ENCODE peak calls at places on chromosome 1, in five cellular contexts. One of them, this sample, is unnamed.

GRCh38 chr1:169339773-169340172 is 27.8 kb downstream of the NME7 start:
- DNase-seq in neural progenitor cell: no peak
- DNase-seq in Panc1: no peak
- DNase-seq in PC-3: no peak
- DNase-seq in heart left ventricle: no peak
- DNase-seq in this sample: no peak

GRCh38 chr1:81617308-81618027 is 183.3 kb upstream of the ADGRL2 start:
- DNase-seq in Panc1: no peak
- DNase-seq in heart left ventricle: no peak
- DNase-seq in PC-3: no peak
- DNase-seq in neural progenitor cell: no peak
- DNase-seq in this sample: no peak

GRCh38 chr1:19456915-19457554 is 28.3 kb downstream of the CAPZB start:
- DNase-seq in PC-3: no peak
- DNase-seq in Panc1: no peak
- DNase-seq in neural progenitor cell: peak; percentile 94
- DNase-seq in heart left ventricle: no peak
- DNase-seq in this sample: no peak

GRCh38 chr1:17617787-17618557 is 78.5 kb downstream of the ARHGEF10L start:
- DNase-seq in PC-3: peak; percentile 23
- DNase-seq in heart left ventricle: peak; percentile 83
- DNase-seq in neural progenitor cell: no peak
- DNase-seq in Panc1: no peak
- DNase-seq in this sample: no peak

GRCh38 chr1:223819730-223820514 is 25.8 kb downstream of the TP53BP2 start:
- DNase-seq in neural progenitor cell: no peak
- DNase-seq in heart left ventricle: no peak
- DNase-seq in PC-3: no peak
- DNase-seq in Panc1: no peak
- DNase-seq in this sample: no peak

GRCh38 chr1:93813076-93813475 is 65.9 kb downstream of the DNTTIP2 start:
- DNase-seq in Panc1: no peak
- DNase-seq in PC-3: peak; percentile 75
- DNase-seq in heart left ventricle: no peak
- DNase-seq in neural progenitor cell: no peak
- DNase-seq in this sample: no peak

GRCh38 chr1:227729881-227730629 is 5.0 kb downstream of the JMJD4 start:
- DNase-seq in PC-3: peak; percentile 84
- DNase-seq in heart left ventricle: peak; percentile 31
- DNase-seq in Panc1: no peak
- DNase-seq in neural progenitor cell: peak; percentile 53
- DNase-seq in this sample: no peak

GRCh38 chr1:93845554-93846150 is 33.4 kb downstream of the DNTTIP2 start:
- DNase-seq in PC-3: peak; percentile 83
- DNase-seq in neural progenitor cell: peak; percentile 37
- DNase-seq in heart left ventricle: no peak
- DNase-seq in Panc1: no peak
- DNase-seq in this sample: peak; percentile 66

GRCh38 chr1:245684111-245684510 is 529.3 kb downstream of the KIF26B start:
- DNase-seq in Panc1: no peak
- DNase-seq in PC-3: no peak
- DNase-seq in neural progenitor cell: no peak
- DNase-seq in heart left ventricle: no peak
- DNase-seq in this sample: no peak

GRCh38 chr1:161989108-161989507 is 34.6 kb downstream of the OLFML2B start:
- DNase-seq in neural progenitor cell: no peak
- DNase-seq in heart left ventricle: no peak
- DNase-seq in Panc1: no peak
- DNase-seq in PC-3: peak; percentile 45
- DNase-seq in this sample: no peak

GRCh38 chr1:227300682-227301081 is 17.6 kb downstream of the CDC42BPA start:
- DNase-seq in heart left ventricle: no peak
- DNase-seq in PC-3: no peak
- DNase-seq in neural progenitor cell: no peak
- DNase-seq in Panc1: no peak
- DNase-seq in this sample: no peak

GRCh38 chr1:211335507-211336157 is 9.0 kb downstream of the TRAF5 start:
- DNase-seq in neural progenitor cell: no peak
- DNase-seq in PC-3: no peak
- DNase-seq in Panc1: no peak
- DNase-seq in heart left ventricle: no peak
- DNase-seq in this sample: no peak

GRCh38 chr1:2134604-2135307 is 59.8 kb downstream of the FAAP20 start:
- DNase-seq in heart left ventricle: no peak
- DNase-seq in PC-3: no peak
- DNase-seq in Panc1: no peak
- DNase-seq in neural progenitor cell: no peak
- DNase-seq in this sample: no peak

GRCh38 chr1:227894306-227894721 is 53.4 kb downstream of the WNT9A start:
- DNase-seq in neural progenitor cell: no peak
- DNase-seq in Panc1: no peak
- DNase-seq in heart left ventricle: peak; percentile 13
- DNase-seq in PC-3: no peak
- DNase-seq in this sample: no peak

GRCh38 chr1:78227705-78228260 is 182.0 kb downstream of the GIPC2 start:
- DNase-seq in PC-3: no peak
- DNase-seq in heart left ventricle: no peak
- DNase-seq in neural progenitor cell: no peak
- DNase-seq in Panc1: no peak
- DNase-seq in this sample: no peak

GRCh38 chr1:202698276-202698675 is 12.0 kb downstream of the SYT2 start:
- DNase-seq in Panc1: no peak
- DNase-seq in heart left ventricle: no peak
- DNase-seq in neural progenitor cell: no peak
- DNase-seq in PC-3: no peak
- DNase-seq in this sample: no peak

GRCh38 chr1:119504831-119505230 is 2.2 kb upstream of the HSD3B1 start:
- DNase-seq in Panc1: no peak
- DNase-seq in neural progenitor cell: no peak
- DNase-seq in PC-3: no peak
- DNase-seq in heart left ventricle: no peak
- DNase-seq in this sample: no peak

GRCh38 chr1:39671793-39672550 is at the start of gene NT5C1A:
- DNase-seq in neural progenitor cell: peak; percentile 71
- DNase-seq in PC-3: no peak
- DNase-seq in Panc1: no peak
- DNase-seq in heart left ventricle: peak; percentile 70
- DNase-seq in this sample: no peak

GRCh38 chr1:223756002-223756775 is 43.9 kb downstream of the CAPN2 start:
- DNase-seq in neural progenitor cell: peak; percentile 12
- DNase-seq in heart left ventricle: no peak
- DNase-seq in Panc1: no peak
- DNase-seq in PC-3: no peak
- DNase-seq in this sample: no peak

DNA sequence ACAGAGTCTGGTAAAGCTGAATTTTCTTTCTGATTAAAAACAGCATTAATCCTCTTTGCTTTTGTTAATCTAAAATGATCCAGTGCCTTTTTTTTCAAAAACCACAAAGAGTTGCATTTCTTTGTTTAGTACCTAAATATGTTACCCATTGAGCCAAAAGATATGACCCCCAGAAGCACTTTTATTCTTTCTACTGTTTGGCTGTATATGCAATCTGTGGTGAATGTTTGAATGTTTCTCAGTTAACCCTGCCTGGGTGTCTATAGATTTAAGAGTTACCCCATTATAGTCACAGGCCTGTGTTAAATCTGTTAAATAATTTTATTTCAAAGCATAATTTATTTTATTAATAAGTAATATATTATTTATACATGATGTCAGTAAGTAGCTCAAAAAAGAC is 394.9 kb downstream of the PTPRC start:
- DNase-seq in Panc1: no peak
- DNase-seq in neural progenitor cell: no peak
- DNase-seq in heart left ventricle: no peak
- DNase-seq in PC-3: no peak
- DNase-seq in this sample: no peak
- TF ChIP-seq CTCF in Panc1: no peak
- TF ChIP-seq CTCF in neural progenitor cell: no peak
- TF ChIP-seq CTCF in heart left ventricle: no peak
- TF ChIP-seq CTCF in PC-3: no peak
- TF ChIP-seq CTCF in this sample: no peak

GRCh38 chr1:31318146-31318545 is 21.3 kb downstream of the ZCCHC17 start:
- DNase-seq in neural progenitor cell: no peak
- DNase-seq in Panc1: no peak
- DNase-seq in heart left ventricle: no peak
- DNase-seq in PC-3: no peak
- DNase-seq in this sample: no peak

GRCh38 chr1:31310131-31310530 is 13.3 kb downstream of the ZCCHC17 start:
- DNase-seq in neural progenitor cell: no peak
- DNase-seq in heart left ventricle: no peak
- DNase-seq in Panc1: no peak
- DNase-seq in PC-3: no peak
- DNase-seq in this sample: no peak

DNA sequence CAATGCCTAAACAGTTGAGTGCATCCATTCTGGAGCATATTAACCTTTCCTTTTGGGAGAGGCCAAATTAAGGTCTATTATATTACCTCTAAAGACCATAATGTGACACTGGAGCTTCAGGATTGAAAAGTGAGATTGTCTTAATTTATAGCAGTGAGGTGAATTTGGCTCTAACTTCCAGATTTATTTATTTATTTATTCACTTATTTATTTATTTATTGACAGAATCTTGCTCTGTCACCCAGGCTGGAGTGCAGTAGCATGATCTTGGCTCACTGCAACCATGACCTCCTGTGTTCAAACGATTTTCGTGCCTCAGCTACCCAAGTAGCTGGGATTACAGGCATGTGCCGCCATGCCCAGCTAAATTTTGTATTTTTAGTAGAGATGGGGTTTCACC is 19.1 kb downstream of the ZCCHC17 start:
- DNase-seq in heart left ventricle: no peak
- DNase-seq in neural progenitor cell: no peak
- DNase-seq in Panc1: no peak
- DNase-seq in PC-3: no peak
- DNase-seq in this sample: no peak
- H3K36me3 ChIP-seq in heart left ventricle: peaks cover 15% of the 10 kb centered on the region
- H3K36me3 ChIP-seq in neural progenitor cell: peaks cover 9% of the 10 kb centered on the region
- H3K36me3 ChIP-seq in Panc1: peaks cover 9% of the 10 kb centered on the region
- H3K36me3 ChIP-seq in PC-3: peaks cover 48% of the 10 kb centered on the region
- H3K36me3 ChIP-seq in this sample: no peaks in the 10 kb centered on the region

GRCh38 chr1:63010898-63011660 is 227.1 kb downstream of the ATG4C start:
- DNase-seq in heart left ventricle: no peak
- DNase-seq in Panc1: no peak
- DNase-seq in PC-3: no peak
- DNase-seq in neural progenitor cell: peak; percentile 76
- DNase-seq in this sample: no peak
- TF ChIP-seq CTCF in heart left ventricle: no peak
- TF ChIP-seq CTCF in Panc1: no peak
- TF ChIP-seq CTCF in PC-3: no peak
- TF ChIP-seq CTCF in neural progenitor cell: no peak
- TF ChIP-seq CTCF in this sample: no peak

GRCh38 chr1:36093226-36093625 is 4.5 kb downstream of the ADPRS start:
- DNase-seq in Panc1: no peak
- DNase-seq in heart left ventricle: no peak
- DNase-seq in neural progenitor cell: no peak
- DNase-seq in PC-3: no peak
- DNase-seq in this sample: no peak

GRCh38 chr1:36092798-36093185 is 4.1 kb downstream of the ADPRS start:
- DNase-seq in PC-3: no peak
- DNase-seq in neural progenitor cell: no peak
- DNase-seq in Panc1: no peak
- DNase-seq in heart left ventricle: no peak
- DNase-seq in this sample: no peak

GRCh38 chr1:36091698-36092097 is 3.0 kb downstream of the ADPRS start:
- DNase-seq in Panc1: no peak
- DNase-seq in PC-3: no peak
- DNase-seq in heart left ventricle: no peak
- DNase-seq in neural progenitor cell: no peak
- DNase-seq in this sample: no peak

GRCh38 chr1:36091141-36091540 is 2.4 kb downstream of the ADPRS start:
- DNase-seq in PC-3: no peak
- DNase-seq in heart left ventricle: no peak
- DNase-seq in neural progenitor cell: no peak
- DNase-seq in Panc1: no peak
- DNase-seq in this sample: no peak

DNA sequence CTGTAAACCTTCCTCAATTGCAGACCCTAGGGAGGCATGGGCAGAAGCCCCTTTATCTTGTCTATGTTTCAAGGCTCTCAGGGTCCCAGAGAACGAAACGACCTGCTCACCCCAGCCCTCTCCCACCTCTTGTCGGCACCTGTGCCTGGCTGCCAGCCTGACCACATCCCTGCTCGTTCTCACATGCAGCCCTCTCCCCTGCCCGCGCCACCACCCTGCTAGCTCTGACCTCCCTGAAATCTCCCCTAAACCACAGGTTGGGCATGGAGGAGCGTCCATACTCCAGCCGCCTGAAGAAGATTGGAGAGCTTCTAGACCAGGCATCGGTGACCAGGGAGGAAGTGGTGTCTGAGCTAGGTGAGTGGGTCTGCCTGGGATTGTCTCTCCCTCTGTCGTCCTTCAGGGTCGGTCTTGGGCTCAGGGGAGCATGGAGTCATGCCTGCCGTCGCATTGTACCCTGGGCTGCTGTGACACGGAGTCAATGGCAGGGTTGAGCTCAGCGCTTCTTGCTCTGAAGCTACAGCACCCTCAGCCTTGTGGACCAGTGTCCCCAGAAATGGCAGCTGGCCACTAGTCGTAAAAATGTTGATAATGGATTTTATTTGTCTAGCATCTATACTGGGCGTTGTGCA is 3.6 kb downstream of the ADPRS start:
- DNase-seq in neural progenitor cell: no peak
- DNase-seq in Panc1: no peak
- DNase-seq in PC-3: no peak
- DNase-seq in heart left ventricle: no peak
- DNase-seq in this sample: no peak
- H3K36me3 ChIP-seq in neural progenitor cell: no peaks in the 10 kb centered on the region
- H3K36me3 ChIP-seq in Panc1: peaks cover 13% of the 10 kb centered on the region
- H3K36me3 ChIP-seq in PC-3: peaks cover 33% of the 10 kb centered on the region
- H3K36me3 ChIP-seq in heart left ventricle: peaks cover 27% of the 10 kb centered on the region
- H3K36me3 ChIP-seq in this sample: peaks cover 10% of the 10 kb centered on the region

GRCh38 chr1:66924756-66925557 is at the start of the genes DNAI4 and MIER1:
- DNase-seq in PC-3: peak; percentile 98
- DNase-seq in heart left ventricle: peak; percentile 98
- DNase-seq in Panc1: peak; percentile 96
- DNase-seq in neural progenitor cell: peak; percentile 99
- DNase-seq in this sample: peak; percentile 89
- TF ChIP-seq CTCF in PC-3: no peak
- TF ChIP-seq CTCF in heart left ventricle: no peak
- TF ChIP-seq CTCF in Panc1: no peak
- TF ChIP-seq CTCF in neural progenitor cell: no peak
- TF ChIP-seq CTCF in this sample: no peak

This sample was measured in kidney epithelial cell.